ENCODE peak calls at places on chromosomes 13 and 19, in nine cellular contexts. R, Q, U, J, O, Z, Y, K and P are unnamed samples.

GRCh38 chr13:98478134-98479129 is 98.5 kb downstream of the STK24 start:
- DNase-seq in Z (no peak), R (no peak), Y (no peak), U (no peak), O (no peak), K (no peak), J (peak; percentile 26), Q (no peak), P (no peak)

GRCh38 chr13:104694397-104694796 is 1628.2 kb upstream of the SLC10A2 start:
- DNase-seq in R (no peak), O (no peak), J (no peak), K (no peak), Y (no peak), U (no peak), Z (no peak), Q (no peak), P (no peak)

GRCh38 chr19:5057860-5058259 is 88.9 kb downstream of the KDM4B start:
- DNase-seq in R (no peak), Z (no peak), Q (no peak), J (no peak), O (no peak), U (no peak), K (peak; percentile 23), Y (no peak), P (no peak)

GRCh38 chr13:75437582-75438318 is 44.2 kb downstream of the TBC1D4 start:
- DNase-seq in K (no peak), Q (peak; percentile 48), Z (no peak), J (peak; percentile 60), Y (no peak), U (no peak), R (no peak), O (no peak), P (no peak)

GRCh38 chr13:57877596-57877995 is 246.1 kb downstream of the PCDH17 start:
- DNase-seq in Z (no peak), J (no peak), Q (no peak), Y (no peak), K (no peak), O (no peak), U (no peak), R (no peak), P (no peak)

GRCh38 chr13:57627663-57628062 is 3.9 kb upstream of the PCDH17 start:
- DNase-seq in U (no peak), J (peak; percentile 59), Q (peak; percentile 55), R (no peak), Z (no peak), K (no peak), O (no peak), Y (no peak), P (no peak)

GRCh38 chr13:50580684-50581305 is 262.7 kb downstream of the DLEU7 start:
- DNase-seq in Y (no peak), Q (no peak), U (no peak), Z (no peak), K (no peak), O (no peak), R (no peak), J (peak; percentile 81), P (peak; percentile 51)

GRCh38 chr19:45924891-45925447 is 10.4 kb upstream of the NANOS2 start:
- DNase-seq in J (no peak), K (no peak), Y (no peak), R (no peak), Z (no peak), Q (no peak), U (peak; percentile 39), O (no peak), P (no peak)

GRCh38 chr13:97234742-97235141 is 12.6 kb downstream of the MBNL2 start:
- DNase-seq in R (peak; percentile 75), J (no peak), U (no peak), K (no peak), Z (no peak), Y (no peak), Q (peak; percentile 20), O (no peak), P (no peak)

GRCh38 chr13:35832551-35832950 is 298.6 kb downstream of the DCLK1 start:
- DNase-seq in K (no peak), Y (no peak), U (no peak), J (no peak), Q (no peak), O (no peak), Z (no peak), R (no peak), P (no peak)

GRCh38 chr19:35458821-35459391 is 10.8 kb downstream of the FFAR2 start:
- DNase-seq in R (no peak), O (peak; percentile 12), U (no peak), Q (peak; percentile 70), K (no peak), J (peak; percentile 60), Z (no peak), Y (no peak), P (no peak)

GRCh38 chr19:39966617-39967016 is 4.3 kb upstream of the PSMC4 start:
- DNase-seq in Z (no peak), R (no peak), U (no peak), J (no peak), Q (no peak), K (no peak), Y (no peak), O (no peak), P (no peak)

GRCh38 chr13:107373551-107373950 is 805.6 kb upstream of the ARGLU1 start:
- DNase-seq in Y (no peak), Q (peak; percentile 53), Z (no peak), R (no peak), O (no peak), K (no peak), U (no peak), J (peak; percentile 91), P (peak; percentile 65)

DNA sequence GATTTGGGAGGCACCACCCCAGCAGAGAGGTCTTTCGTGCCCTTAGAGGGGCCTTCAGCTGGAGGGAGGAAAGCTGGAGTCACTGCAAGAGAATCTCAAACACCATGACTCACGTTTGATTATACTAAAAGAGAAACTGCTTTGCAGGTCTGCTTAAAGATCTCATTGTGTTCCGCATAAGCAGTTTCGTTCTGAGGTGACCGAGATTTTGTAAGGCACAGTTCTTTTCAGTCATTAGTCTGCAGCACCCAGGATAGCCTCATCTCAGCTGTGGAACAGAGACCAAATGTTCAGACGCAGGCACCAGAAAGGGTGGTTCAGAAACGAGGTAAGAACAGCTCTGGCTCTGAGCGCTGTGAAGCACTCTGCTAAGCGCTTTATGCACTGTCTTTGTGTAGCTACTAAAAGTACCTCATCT is 71.2 kb upstream of the GTF3A start:
- DNase-seq in R (no peak), J (peak; percentile 50), Q (peak; percentile 57), Y (no peak), U (no peak), O (no peak), K (no peak), Z (no peak), P (peak; percentile 29)
- H3K27ac ChIP-seq in R (peak overlapping the region; percentile 59), J (no peak overlapping the region), Q (peak overlapping the region; percentile 80), Y (no peak overlapping the region), U (no peak overlapping the region), O (no peak overlapping the region), K (peak overlapping the region; percentile 57), Z (peak overlapping the region; percentile 80), P (peak overlapping the region; percentile 82)

GRCh38 chr19:50660083-50660366 is 10.8 kb downstream of the C19orf81 start:
- DNase-seq in O (no peak), Q (no peak), J (no peak), Y (no peak), Z (no peak), R (no peak), K (no peak), U (no peak), P (no peak)

GRCh38 chr19:50657672-50658437 is 8.6 kb downstream of the C19orf81 start:
- DNase-seq in Q (peak; percentile 99), Y (peak; percentile 83), O (peak; percentile 82), K (peak; percentile 97), U (peak; percentile 99), R (peak; percentile 68), J (peak; percentile 86), Z (peak; percentile 48), P (peak; percentile 94)

GRCh38 chr19:50659318-50660082 is 10.3 kb downstream of the C19orf81 start:
- DNase-seq in U (no peak), Y (no peak), Q (no peak), J (no peak), R (no peak), O (no peak), K (no peak), Z (no peak), P (no peak)

GRCh38 chr19:50657222-50657669 is 8.0 kb downstream of the C19orf81 start:
- DNase-seq in K (no peak), R (no peak), Q (no peak), Y (no peak), Z (no peak), J (no peak), U (no peak), O (no peak), P (no peak)

GRCh38 chr19:50658438-50659317 is 9.4 kb downstream of the C19orf81 start:
- DNase-seq in J (peak; percentile 8), K (peak; percentile 98), Z (no peak), O (peak; percentile 49), Q (peak; percentile 95), U (peak; percentile 68), Y (peak; percentile 51), R (peak; percentile 39), P (no peak)
- H3K4me3 ChIP-seq in J (peak overlapping the region; percentile 28), K (peak overlapping the region; percentile 62), Z (peak overlapping the region; percentile 30), O (peak overlapping the region; percentile 28), Q (no peak overlapping the region), U (peak overlapping the region; percentile 74), Y (peak overlapping the region; percentile 56), R (no peak overlapping the region), P (peak overlapping the region; percentile 58)

GRCh38 chr13:39675904-39676303 is 20.4 kb downstream of the COG6 start:
- DNase-seq in Z (no peak), R (no peak), Y (no peak), K (no peak), J (no peak), Q (no peak), O (no peak), U (no peak), P (no peak)

GRCh38 chr13:39682310-39682709 is 26.8 kb downstream of the COG6 start:
- DNase-seq in Q (no peak), K (no peak), R (no peak), Y (no peak), J (no peak), U (no peak), Z (no peak), O (no peak), P (no peak)

GRCh38 chr13:39672378-39673132 is 17.1 kb downstream of the COG6 start:
- DNase-seq in K (no peak), Q (no peak), U (no peak), Z (no peak), Y (no peak), O (no peak), J (no peak), R (no peak), P (no peak)

GRCh38 chr13:39676315-39676876 is 20.9 kb downstream of the COG6 start:
- DNase-seq in K (peak; percentile 0), Q (peak; percentile 59), J (peak; percentile 68), U (peak; percentile 40), Z (no peak), R (no peak), O (no peak), Y (no peak), P (no peak)
- TF ChIP-seq CTCF in K (peak; percentile 41), Q (peak; percentile 57), J (no peak), U (peak; percentile 28), Z (peak; percentile 46), R (peak; percentile 36), O (peak; percentile 47), Y (peak; percentile 66), P (peak; percentile 50)

DNA sequence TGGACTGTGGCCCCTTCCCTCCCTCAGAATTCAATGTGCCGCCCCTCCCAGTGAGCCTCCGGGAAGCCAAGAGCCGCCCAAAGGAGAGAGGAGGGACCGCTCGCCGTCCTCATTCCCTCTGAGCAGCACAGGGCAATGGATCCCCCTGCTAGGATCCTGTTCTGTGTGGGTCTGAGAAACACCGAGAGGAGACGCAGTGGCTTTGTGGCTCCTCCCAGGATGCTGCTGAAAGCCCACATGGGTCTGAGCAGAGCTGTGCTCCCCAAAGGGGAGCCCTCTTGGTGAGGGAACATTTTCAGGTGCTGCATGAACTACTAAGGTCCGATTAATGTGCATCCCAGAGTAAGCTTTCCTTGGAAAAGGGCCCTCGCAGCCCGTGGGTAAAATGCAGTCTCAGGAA is 30.4 kb downstream of the DHRS12 start:
- DNase-seq in R (no peak), K (no peak), Y (no peak), Z (no peak), Q (no peak), J (no peak), U (no peak), O (no peak), P (no peak)
- H3K27ac ChIP-seq in R (no peak overlapping the region), K (no peak overlapping the region), Y (no peak overlapping the region), Z (no peak overlapping the region), Q (no peak overlapping the region), J (no peak overlapping the region), U (no peak overlapping the region), O (no peak overlapping the region), P (no peak overlapping the region)